ENCODE peak calls at places on chromosome 4, in ten cellular contexts. M is tibial nerve, I is sigmoid colon, W is stomach, A is ovary, Y is suprapubic skin, Q is uterus, C is esophagus squamous epithelium, E is transverse colon, T is adrenal gland. O is an unnamed sample.

GRCh38 chr4:6465985-6466384 is 6.4 kb downstream of the PPP2R2C start:
- DNase-seq in M (no peak), I (peak; percentile 25), W (no peak), A (no peak), Y (peak; percentile 50), Q (no peak), C (no peak), E (no peak), T (peak; percentile 24), O (no peak)

GRCh38 chr4:150402968-150403367 is 179.0 kb upstream of the MAB21L2 start:
- DNase-seq in M (no peak), I (peak; percentile 81), W (peak; percentile 89), A (peak; percentile 17), Y (no peak), Q (no peak), C (no peak), E (peak; percentile 64), T (peak; percentile 83), O (no peak)

GRCh38 chr4:185282968-185283367 is 73.6 kb downstream of the SNX25 start:
- DNase-seq in M (no peak), I (no peak), W (no peak), A (no peak), Y (no peak), Q (no peak), C (no peak), E (no peak), T (no peak), O (no peak)

GRCh38 chr4:39037491-39037825 is 5.2 kb upstream of the TMEM156 start:
- DNase-seq in M (no peak), I (no peak), W (no peak), A (no peak), Y (no peak), Q (no peak), C (no peak), E (no peak), T (no peak), O (no peak)

GRCh38 chr4:138078751-138079150 is 163.4 kb downstream of the SLC7A11 start:
- DNase-seq in M (no peak), I (no peak), W (no peak), A (no peak), Y (no peak), Q (no peak), C (no peak), E (no peak), T (no peak), O (no peak)

GRCh38 chr4:141180991-141181760 is 39.5 kb upstream of the ZNF330 start:
- DNase-seq in M (no peak), I (no peak), W (no peak), A (no peak), Y (no peak), Q (no peak), C (no peak), E (no peak), T (no peak), O (no peak)

GRCh38 chr4:102342404-102343074 is 2.7 kb downstream of the SLC39A8 start:
- DNase-seq in M (no peak), I (no peak), W (no peak), A (no peak), Y (no peak), Q (no peak), C (no peak), E (no peak), T (no peak), O (no peak)

GRCh38 chr4:97468272-97468671 is 675.0 kb downstream of the STPG2 start:
- DNase-seq in M (no peak), I (no peak), W (no peak), A (no peak), Y (no peak), Q (no peak), C (no peak), E (no peak), T (no peak), O (no peak)

DNA sequence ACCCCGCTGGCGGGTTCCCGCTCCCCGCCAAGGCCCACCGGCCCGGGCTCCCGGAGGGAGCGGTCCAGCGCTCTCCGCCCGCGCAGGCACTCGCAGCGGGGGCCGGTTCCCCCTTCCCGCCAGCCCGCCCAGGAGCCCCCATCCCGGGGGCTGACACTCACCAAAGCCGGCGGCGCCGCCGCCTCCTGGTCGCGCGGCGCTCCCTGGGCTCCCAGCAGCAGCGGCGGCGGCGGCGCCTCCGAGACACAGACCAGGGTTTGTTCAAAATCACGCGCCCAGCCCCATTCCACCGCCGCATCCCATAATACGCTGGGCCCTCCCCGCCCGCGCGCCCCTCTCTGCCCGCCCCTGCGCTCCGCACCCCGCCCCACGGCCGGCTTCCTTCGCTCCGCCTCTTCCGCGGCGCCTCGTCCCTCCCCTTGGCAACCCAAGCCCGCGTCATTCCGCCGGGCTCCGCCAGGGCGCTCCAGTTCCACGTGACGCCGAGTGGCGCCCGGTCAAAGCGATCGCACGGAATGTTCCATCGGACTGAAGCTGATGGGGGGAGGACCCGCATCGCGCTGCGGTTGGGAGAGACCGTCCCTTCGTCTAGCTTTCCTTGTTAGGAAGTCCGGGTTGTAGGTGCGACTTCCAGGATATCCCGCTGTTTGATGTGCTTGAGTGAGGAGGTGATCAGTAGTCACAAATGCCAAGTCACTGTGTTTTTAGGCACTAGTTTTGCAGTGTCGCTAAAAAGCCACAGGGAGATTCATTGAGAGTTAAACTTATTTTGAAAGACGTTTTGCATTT is 2.2 kb upstream of the LIN54 start:
- DNase-seq in M (peak; percentile 94), I (peak; percentile 99), W (peak; percentile 98), A (peak; percentile 96), Y (peak; percentile 98), Q (peak; percentile 96), C (peak; percentile 73), E (peak; percentile 99), T (peak; percentile 98), O (peak; percentile 71)
- TF ChIP-seq POLR2A in M (peak; percentile 37), I (peak; percentile 46), W (peak; percentile 21), A (peak; percentile 27), Y (no peak), Q (peak; percentile 50), C (peak; percentile 71), E (peak; percentile 66), T (peak; percentile 88), O (peak; percentile 56)

DNA sequence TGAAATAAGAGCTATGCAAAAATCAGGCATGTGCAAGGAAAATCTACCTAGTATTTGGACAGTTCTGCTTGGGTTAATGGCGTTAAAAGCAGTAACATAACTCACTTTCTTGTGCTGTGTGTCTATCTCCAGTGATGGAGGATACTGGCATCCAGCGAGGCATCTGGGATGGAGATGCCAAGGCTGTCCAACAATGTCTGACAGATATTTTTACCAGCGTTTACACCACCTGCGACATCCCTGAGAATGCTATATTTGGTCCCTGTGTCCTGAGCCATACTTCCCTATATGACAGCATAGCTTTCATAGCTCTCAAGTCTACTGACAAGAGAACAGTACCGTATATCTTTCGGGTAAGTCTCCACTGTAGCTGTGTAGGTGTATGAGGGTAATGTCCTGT is 2.6 kb downstream of the PRDM8 start:
- DNase-seq in M (no peak), I (no peak), W (no peak), A (no peak), Y (no peak), Q (no peak), C (no peak), E (no peak), T (no peak), O (no peak)
- TF ChIP-seq POLR2A in M (no peak), I (no peak), W (no peak), A (no peak), Y (no peak), Q (no peak), C (no peak), E (no peak), T (no peak), O (no peak)

GRCh38 chr4:2942037-2942531 is 21.1 kb downstream of the NOP14 start:
- DNase-seq in M (no peak), I (no peak), W (no peak), A (no peak), Y (no peak), Q (no peak), C (no peak), E (peak; percentile 11), T (peak; percentile 52), O (no peak)

GRCh38 chr4:2943364-2944090 is 19.7 kb downstream of the NOP14 start:
- DNase-seq in M (no peak), I (no peak), W (no peak), A (no peak), Y (no peak), Q (no peak), C (no peak), E (no peak), T (peak; percentile 47), O (no peak)

GRCh38 chr4:2944091-2944482 is 19.1 kb downstream of the NOP14 start:
- DNase-seq in M (no peak), I (no peak), W (no peak), A (no peak), Y (no peak), Q (no peak), C (no peak), E (no peak), T (peak; percentile 47), O (no peak)

GRCh38 chr4:2941138-2942036 is 21.8 kb downstream of the NOP14 start:
- DNase-seq in M (no peak), I (no peak), W (no peak), A (no peak), Y (no peak), Q (no peak), C (no peak), E (peak; percentile 7), T (peak; percentile 51), O (no peak)

DNA sequence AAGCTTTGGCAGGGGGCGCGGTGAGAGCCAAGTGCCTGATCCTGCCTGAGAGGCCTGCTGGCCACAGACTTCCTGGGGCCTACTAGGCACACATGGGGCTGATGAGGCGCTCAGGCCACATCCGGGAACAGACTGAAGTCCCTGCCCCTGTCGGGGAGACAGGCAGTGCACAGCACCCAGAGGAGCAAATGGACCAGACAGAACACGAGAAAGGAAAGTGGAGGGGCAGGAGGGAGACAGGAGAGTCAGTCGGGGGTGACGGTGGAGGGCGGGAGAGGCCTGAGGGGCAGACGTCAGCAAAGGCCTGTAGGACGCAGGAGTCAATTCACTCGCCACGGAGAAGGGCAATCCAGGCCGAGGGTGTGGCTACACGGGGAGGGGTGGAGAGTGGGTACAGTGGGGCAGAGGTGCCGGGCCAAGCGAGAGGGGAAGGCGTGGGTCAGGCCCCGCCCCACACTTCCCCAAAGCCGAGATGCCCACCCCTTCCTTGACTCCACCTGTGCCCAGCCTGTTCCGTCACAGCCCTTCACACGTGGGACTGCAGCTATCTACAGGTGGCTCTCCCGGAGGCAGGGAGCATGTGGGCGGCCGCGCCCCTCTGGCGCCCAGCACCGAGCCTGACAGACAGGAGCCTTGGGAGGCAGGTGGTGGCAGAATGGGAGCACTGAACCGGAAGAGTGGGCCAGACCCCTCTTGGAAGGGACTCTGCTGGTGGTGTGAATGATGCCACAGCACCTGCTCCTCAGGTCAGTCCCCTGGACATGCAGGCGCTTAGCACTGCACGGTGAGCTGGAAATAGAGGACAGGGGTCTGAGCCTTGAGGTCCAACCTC is 20.5 kb downstream of the NOP14 start:
- DNase-seq in M (no peak), I (no peak), W (peak; percentile 76), A (no peak), Y (peak; percentile 77), Q (no peak), C (no peak), E (peak; percentile 86), T (peak; percentile 50), O (no peak)
- TF ChIP-seq POLR2A in M (no peak), I (no peak), W (no peak), A (no peak), Y (no peak), Q (no peak), C (no peak), E (peak; percentile 49), T (no peak), O (no peak)

GRCh38 chr4:8830056-8830455 is 41.6 kb downstream of the HMX1 start:
- DNase-seq in M (no peak), I (peak; percentile 20), W (peak; percentile 17), A (no peak), Y (peak; percentile 52), Q (no peak), C (no peak), E (no peak), T (no peak), O (no peak)

GRCh38 chr4:8831221-8832129 is 40.2 kb downstream of the HMX1 start:
- DNase-seq in M (no peak), I (peak; percentile 45), W (peak; percentile 22), A (peak; percentile 5), Y (peak; percentile 70), Q (no peak), C (no peak), E (peak; percentile 0), T (peak; percentile 17), O (no peak)

GRCh38 chr4:8830611-8831200 is 40.9 kb downstream of the HMX1 start:
- DNase-seq in M (no peak), I (peak; percentile 34), W (peak; percentile 11), A (peak; percentile 3), Y (peak; percentile 75), Q (no peak), C (no peak), E (peak; percentile 2), T (peak; percentile 10), O (no peak)

GRCh38 chr4:8834681-8835220 is 36.9 kb downstream of the HMX1 start:
- DNase-seq in M (no peak), I (peak; percentile 60), W (no peak), A (no peak), Y (peak; percentile 56), Q (no peak), C (no peak), E (peak; percentile 2), T (peak; percentile 33), O (no peak)

DNA sequence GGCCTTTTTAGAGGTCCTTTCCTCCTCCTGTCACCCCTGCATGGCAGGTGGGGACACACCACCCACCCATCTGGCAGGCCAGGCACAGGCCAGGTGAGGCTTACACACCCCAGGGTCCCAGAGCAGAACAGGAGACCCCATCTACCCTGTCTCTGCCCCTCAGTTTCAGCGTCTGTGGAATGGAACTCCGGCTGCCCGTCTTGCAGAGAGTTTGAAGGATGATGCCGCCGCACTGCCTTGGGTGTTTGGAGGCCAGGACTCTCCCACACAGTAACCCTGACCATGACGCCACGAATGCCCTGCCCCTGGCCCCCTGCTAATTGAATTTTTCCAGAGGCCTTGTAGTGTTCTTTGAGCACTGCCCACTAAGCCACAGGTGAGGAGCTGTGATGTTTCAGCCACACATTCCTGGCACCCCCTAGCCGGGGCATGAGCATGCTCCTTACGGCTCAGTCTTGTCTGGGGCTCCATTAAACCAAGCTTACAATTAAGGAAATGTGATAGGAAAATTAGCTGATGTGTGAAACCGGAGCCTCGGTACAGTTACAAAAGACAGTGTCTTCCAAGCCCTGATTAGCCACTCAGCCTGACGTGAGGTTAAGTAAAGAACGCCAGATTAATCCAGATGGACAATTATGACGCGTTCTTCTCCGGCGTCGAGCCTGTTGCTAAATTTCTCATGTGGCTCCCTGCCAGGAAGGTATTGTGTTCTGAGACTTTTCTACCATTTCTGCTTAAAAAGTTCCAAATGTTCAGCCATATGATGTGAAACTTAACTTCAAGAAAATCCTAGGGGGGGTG is 39.3 kb downstream of the HMX1 start:
- DNase-seq in M (no peak), I (peak; percentile 40), W (peak; percentile 20), A (peak; percentile 0), Y (peak; percentile 69), Q (no peak), C (no peak), E (peak; percentile 1), T (peak; percentile 20), O (no peak)
- TF ChIP-seq POLR2A in M (no peak), I (no peak), W (no peak), A (no peak), Y (no peak), Q (no peak), C (no peak), E (no peak), T (no peak), O (no peak)

O was measured in H54.